ENCODE peak calls at places on chromosomes 2 and 18, in six cellular contexts. R is GM12878, G is HCT116, U is HepG2, L is K562, T is H1. W is an unnamed sample.

GRCh38 chr2:45823723-45824206 is 172.3 kb downstream of the PRKCE start:
- DNase-seq in R (no peak), G (no peak), U (no peak), L (no peak), T (no peak), W (peak; percentile 35)

GRCh38 chr2:27931361-27931937 is 40.9 kb downstream of the BABAM2 start:
- DNase-seq in R (no peak), G (no peak), U (no peak), L (no peak), T (no peak), W (peak; percentile 40)

GRCh38 chr2:68734688-68735525 is at the start of gene ARHGAP25:
- DNase-seq in R (peak; percentile 69), G (no peak), U (no peak), L (no peak), T (no peak), W (no peak)

GRCh38 chr2:26982102-26982742 is 11.8 kb downstream of the MAPRE3 start:
- DNase-seq in R (no peak), G (peak; percentile 36), U (peak; percentile 78), L (peak; percentile 71), T (no peak), W (peak; percentile 72)

GRCh38 chr18:50460691-50461090 is 85.8 kb downstream of the SKA1 start:
- DNase-seq in R (no peak), G (no peak), U (no peak), L (no peak), T (no peak), W (no peak)

GRCh38 chr18:61335737-61336555 is 2.7 kb downstream of the CDH20 start:
- DNase-seq in R (no peak), G (no peak), U (no peak), L (no peak), T (no peak), W (no peak)

GRCh38 chr2:128791120-128791982 is 472.7 kb upstream of the HS6ST1 start:
- DNase-seq in R (no peak), G (no peak), U (no peak), L (no peak), T (peak; percentile 47), W (no peak)

GRCh38 chr2:216536725-216537124 is 38.1 kb downstream of the RPL37A start:
- DNase-seq in R (no peak), G (no peak), U (no peak), L (no peak), T (no peak), W (no peak)

GRCh38 chr2:25310965-25311865 is 30.5 kb downstream of the DNMT3A start:
- DNase-seq in R (no peak), G (peak; percentile 19), U (peak; percentile 32), L (no peak), T (peak; percentile 71), W (no peak)

GRCh38 chr2:71938659-71939587 is 208.7 kb downstream of the CYP26B1 start:
- DNase-seq in R (no peak), G (no peak), U (no peak), L (no peak), T (peak; percentile 24), W (no peak)

GRCh38 chr2:197191948-197192338 is 118.6 kb downstream of the ANKRD44 start:
- DNase-seq in R (no peak), G (no peak), U (no peak), L (no peak), T (no peak), W (no peak)

GRCh38 chr18:65322895-65323294 is 427.9 kb upstream of the CDH7 start:
- DNase-seq in R (no peak), G (no peak), U (no peak), L (no peak), T (no peak), W (no peak)

GRCh38 chr18:8374652-8375051 is 234.6 kb upstream of the RAB12 start:
- DNase-seq in R (no peak), G (no peak), U (no peak), L (no peak), T (no peak), W (no peak)

GRCh38 chr2:43898134-43898957 is 59.6 kb downstream of the ABCG8 start:
- DNase-seq in R (no peak), G (no peak), U (peak; percentile 22), L (no peak), T (no peak), W (no peak)

GRCh38 chr2:169300617-169301530 is 61.5 kb downstream of the LRP2 start:
- DNase-seq in R (no peak), G (no peak), U (no peak), L (no peak), T (no peak), W (no peak)

GRCh38 chr2:144660518-144661316 is 140.8 kb upstream of the ZEB2 start:
- DNase-seq in R (no peak), G (no peak), U (no peak), L (no peak), T (no peak), W (no peak)

GRCh38 chr2:71603311-71603794 is 150.0 kb downstream of the DYSF start:
- DNase-seq in R (no peak), G (no peak), U (no peak), L (no peak), T (no peak), W (no peak)

GRCh38 chr18:27411911-27412310 is 226.8 kb upstream of the CHST9 start:
- DNase-seq in R (no peak), G (no peak), U (peak; percentile 36), L (no peak), T (no peak), W (no peak)

GRCh38 chr2:224956706-224957105 is 85.6 kb downstream of the DOCK10 start:
- DNase-seq in R (no peak), G (no peak), U (no peak), L (no peak), T (no peak), W (no peak)

GRCh38 chr2:29962922-29963321 is 41.5 kb upstream of the ALK start:
- DNase-seq in R (no peak), G (no peak), U (no peak), L (no peak), T (no peak), W (no peak)

GRCh38 chr2:167857406-167857805 is 390.0 kb downstream of the STK39 start:
- DNase-seq in R (no peak), G (no peak), U (no peak), L (no peak), T (no peak), W (no peak)

GRCh38 chr2:167861574-167862193 is 385.7 kb downstream of the STK39 start:
- DNase-seq in R (no peak), G (no peak), U (no peak), L (no peak), T (no peak), W (no peak)

GRCh38 chr2:167862787-167863186 is 384.6 kb downstream of the STK39 start:
- DNase-seq in R (peak; percentile 15), G (no peak), U (no peak), L (no peak), T (no peak), W (no peak)

GRCh38 chr2:167862296-167862695 is 385.1 kb downstream of the STK39 start:
- DNase-seq in R (no peak), G (no peak), U (no peak), L (no peak), T (no peak), W (no peak)

DNA sequence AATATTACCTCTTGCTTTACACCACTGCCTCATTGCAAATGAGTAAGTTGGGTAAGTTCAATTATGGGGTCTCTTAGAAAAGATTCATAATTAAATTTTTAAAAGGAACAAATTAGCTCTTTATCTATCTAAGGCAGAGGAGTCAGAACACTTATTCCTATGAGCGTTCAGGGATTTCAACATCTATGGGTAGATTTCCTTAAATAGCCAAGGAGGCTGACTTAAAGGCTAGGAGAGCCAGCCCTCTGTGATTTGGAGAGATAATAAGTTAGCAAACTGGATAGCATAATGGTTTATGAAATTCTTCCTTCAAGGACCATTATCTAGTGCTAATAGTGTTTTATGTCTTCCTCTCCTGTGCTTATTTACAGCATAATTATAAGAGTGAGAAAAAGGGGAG is 387.7 kb downstream of the STK39 start:
- DNase-seq in R (no peak), G (no peak), U (no peak), L (no peak), T (no peak), W (no peak)
- H3K4me2 ChIP-seq in R (no peak overlapping the region), G (no peak overlapping the region), U (no peak overlapping the region), L (no peak overlapping the region), T (no peak overlapping the region), W (no peak overlapping the region)

DNA sequence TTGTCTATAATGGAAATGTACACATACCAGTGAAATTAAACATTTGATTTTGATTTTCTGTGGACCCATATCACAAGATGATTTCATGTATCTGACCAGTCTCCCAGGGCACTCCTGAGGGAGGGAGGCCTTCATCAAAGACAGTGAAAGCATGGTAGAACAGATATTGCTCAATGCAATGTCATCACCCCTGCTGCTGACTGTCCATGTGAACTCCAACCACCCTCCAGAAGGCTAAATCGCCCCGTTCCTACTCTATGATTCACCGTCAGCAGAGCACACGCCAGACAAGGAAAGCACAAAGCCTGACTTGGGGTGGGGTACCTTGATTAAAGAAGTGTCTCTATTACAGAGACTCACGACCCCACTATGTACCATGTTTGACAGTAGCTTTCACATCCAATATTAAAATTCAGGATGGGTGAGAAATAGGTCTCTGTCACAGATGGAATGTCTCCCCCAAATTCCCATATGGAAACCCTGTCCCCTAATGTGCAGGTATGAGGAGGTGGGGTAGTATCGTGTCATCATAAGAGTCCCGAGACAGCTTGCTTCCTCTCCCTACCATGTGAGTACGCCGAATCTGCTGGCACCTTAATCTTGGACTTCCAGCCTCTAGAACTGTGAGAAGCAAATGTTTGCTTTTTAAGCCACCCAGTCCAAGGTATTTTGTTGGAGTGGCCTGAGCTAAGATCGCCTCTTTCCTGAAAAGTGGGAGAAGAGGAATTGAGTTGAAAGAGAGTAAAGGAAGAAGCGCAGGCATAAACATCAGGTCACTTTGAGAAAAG is 42.4 kb downstream of the CYB5A start:
- DNase-seq in R (no peak), G (no peak), U (peak; percentile 84), L (no peak), T (no peak), W (no peak)
- TF ChIP-seq EZH2 in R (no peak), G (no peak), U (no peak), L (no peak), T (no peak), W (no peak)

DNA sequence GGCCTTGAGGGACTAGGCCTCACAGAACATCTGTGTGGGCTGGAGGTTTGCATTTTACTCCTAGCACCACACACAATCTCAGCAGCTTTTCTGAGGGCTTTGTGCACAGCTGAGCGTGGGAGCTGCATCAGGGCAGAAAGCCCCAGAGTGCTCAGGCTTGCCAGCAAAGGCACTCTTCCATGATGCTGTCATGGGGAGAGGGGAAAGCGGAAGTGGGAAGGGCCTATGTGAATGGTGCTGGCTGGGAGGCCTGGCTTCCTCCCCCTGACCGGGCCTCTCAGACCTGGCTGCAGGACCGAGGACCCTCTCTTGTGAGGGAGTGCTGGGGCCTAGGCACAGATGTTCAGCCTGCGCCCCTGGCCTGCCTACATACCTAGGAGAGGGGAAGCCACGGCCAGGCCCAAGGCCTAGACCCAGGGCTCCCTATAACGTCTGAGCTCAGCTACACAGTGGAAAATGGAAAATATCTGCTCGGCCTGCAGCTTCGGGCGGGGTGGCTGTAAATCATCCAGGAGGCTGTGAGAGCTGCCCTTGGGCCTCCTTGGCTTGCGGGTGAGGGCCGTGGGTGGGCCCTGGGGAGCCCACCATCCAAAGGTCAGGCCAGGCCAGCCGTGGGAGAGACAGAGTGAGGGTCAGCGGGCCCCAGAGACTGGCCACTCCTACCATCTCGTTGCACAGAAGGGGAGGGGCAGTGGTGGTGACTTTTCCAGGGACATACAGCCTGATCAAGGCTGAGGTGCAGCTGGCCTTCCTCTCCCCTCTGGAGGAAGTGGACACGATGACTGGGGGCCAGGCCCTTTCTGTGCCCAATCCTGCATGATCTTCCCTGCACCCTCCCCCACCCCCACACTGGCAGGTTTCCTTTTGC is 22.7 kb downstream of the GLI2 start:
- DNase-seq in R (no peak), G (no peak), U (no peak), L (no peak), T (no peak), W (no peak)
- TF ChIP-seq POLR2A in R (no peak), G (no peak), U (no peak), L (no peak), T (no peak), W (no peak)

GRCh38 chr2:11754705-11755026 is 8.2 kb downstream of the LPIN1 start:
- DNase-seq in R (no peak), G (no peak), U (no peak), L (no peak), T (no peak), W (no peak)
- H3K4me2 ChIP-seq in R (peak overlapping the region; percentile 98), G (peak overlapping the region; percentile 66), U (no peak overlapping the region), L (no peak overlapping the region), T (no peak overlapping the region), W (peak overlapping the region; percentile 67)